ENCODE peak calls at places on chromosomes 5 and 9, in ten cellular contexts. W is stomach, I is endothelial cell of umbilical vein, F is IMR-90, J is heart left ventricle, G is body of pancreas, Y is transverse colon, M is tibial nerve, Q is K562, E is lower leg skin. S is an unnamed sample.

GRCh38 chr5:175460126-175460525 is 16.1 kb upstream of the DRD1 start:
- DNase-seq in J (no peak), F (peak), E (no peak), I (no peak), M (no peak), Q (no peak), G (no peak), W (no peak), Y (no peak), S (peak)

GRCh38 chr5:118405650-118406061 is 582.7 kb downstream of the DTWD2 start:
- DNase-seq in Y (no peak), E (no peak), Q (no peak), F (no peak), W (no peak), J (peak), G (no peak), M (no peak), I (no peak), S (peak)

GRCh38 chr5:149860801-149861322 is 83.7 kb downstream of the PDE6A start:
- DNase-seq in M (no peak), Q (no peak), I (no peak), E (no peak), Y (no peak), G (no peak), W (no peak), J (no peak), F (no peak), S (no peak)

GRCh38 chr9:97737429-97737828 is 40.3 kb upstream of the XPA start:
- DNase-seq in W (no peak), Q (peak), E (no peak), J (no peak), I (no peak), M (no peak), G (no peak), Y (no peak), F (no peak), S (no peak)

GRCh38 chr9:80968611-80969010 is 720.7 kb downstream of the TLE1 start:
- DNase-seq in Y (no peak), F (peak), G (no peak), E (no peak), J (no peak), I (no peak), M (no peak), W (no peak), Q (no peak), S (no peak)

GRCh38 chr5:180130876-180131740 is 59.5 kb upstream of the RNF130 start:
- DNase-seq in M (no peak), Y (no peak), W (peak), Q (no peak), F (no peak), G (no peak), J (no peak), E (peak), I (no peak), S (no peak)

GRCh38 chr9:81318571-81318970 is 370.8 kb downstream of the TLE1 start:
- DNase-seq in W (no peak), F (peak), Q (no peak), I (peak), G (no peak), J (no peak), M (no peak), E (no peak), Y (no peak), S (no peak)

GRCh38 chr5:133827001-133827400 is 141.4 kb downstream of the C5orf15 start:
- DNase-seq in G (peak), F (no peak), M (no peak), W (no peak), I (no peak), E (peak), Q (no peak), J (no peak), Y (no peak), S (no peak)

GRCh38 chr5:107257885-107258520 is 412.7 kb downstream of the EFNA5 start:
- DNase-seq in J (no peak), G (no peak), W (no peak), Y (no peak), I (no peak), E (no peak), F (no peak), Q (no peak), M (no peak), S (no peak)

GRCh38 chr9:132472199-132472598 is 62.2 kb downstream of the CFAP77 start:
- DNase-seq in Q (no peak), G (no peak), Y (no peak), E (no peak), J (no peak), M (no peak), W (no peak), I (no peak), F (no peak), S (no peak)

GRCh38 chr5:125485003-125485641 is 738.7 kb upstream of the ZNF608 start:
- DNase-seq in M (peak), Y (peak), G (peak), W (no peak), Q (no peak), F (peak), I (peak), J (no peak), E (peak), S (no peak)

GRCh38 chr9:81705578-81705977 is 16.2 kb upstream of the TLE1 start:
- DNase-seq in E (no peak), F (no peak), W (no peak), Y (no peak), J (no peak), M (no peak), I (no peak), Q (no peak), G (no peak), S (no peak)

GRCh38 chr9:89839427-89839826 is 234.6 kb downstream of the GADD45G start:
- DNase-seq in E (peak), F (no peak), Q (no peak), W (no peak), J (no peak), Y (no peak), G (no peak), M (no peak), I (no peak), S (no peak)

GRCh38 chr5:73370620-73371583 is 77.7 kb downstream of the FOXD1 start:
- DNase-seq in Y (no peak), W (no peak), Q (no peak), F (peak), E (no peak), M (no peak), I (peak), J (no peak), G (no peak), S (no peak)

GRCh38 chr5:1952456-1953099 is 69.9 kb upstream of the IRX4 start:
- DNase-seq in G (no peak), F (no peak), Y (no peak), M (no peak), E (peak), J (no peak), W (no peak), I (no peak), Q (no peak), S (no peak)

GRCh38 chr5:43432486-43433365 is 20.5 kb upstream of the CCL28 start:
- DNase-seq in J (peak), Y (peak), E (peak), F (peak), Q (no peak), M (peak), G (peak), W (peak), I (no peak), S (no peak)

GRCh38 chr5:30808996-30809395 is 384.5 kb upstream of the CDH6 start:
- DNase-seq in I (no peak), Q (no peak), J (no peak), G (no peak), F (peak), E (no peak), W (no peak), Y (no peak), M (no peak), S (no peak)

GRCh38 chr5:122471031-122471751 is 159.2 kb downstream of the SNCAIP start:
- DNase-seq in W (no peak), Q (no peak), E (no peak), Y (no peak), F (no peak), G (no peak), M (no peak), J (no peak), I (no peak), S (no peak)

GRCh38 chr5:6704361-6704851 is 8.8 kb upstream of the TENT4A start:
- DNase-seq in I (peak), J (peak), M (peak), F (peak), W (no peak), E (peak), Y (peak), Q (no peak), G (peak), S (no peak)

GRCh38 chr5:151427258-151427657 is 20.1 kb upstream of the SLC36A1 start:
- DNase-seq in F (no peak), E (no peak), Q (no peak), G (no peak), J (no peak), I (no peak), W (no peak), Y (no peak), M (no peak), S (no peak)

GRCh38 chr5:173035904-173036707 is 20.0 kb upstream of the CREBRF start:
- DNase-seq in W (no peak), E (peak), F (no peak), Q (no peak), I (peak), Y (peak), G (no peak), J (no peak), M (no peak), S (no peak)

GRCh38 chr5:172288465-172288864 is 4.9 kb upstream of the UBTD2 start:
- DNase-seq in W (no peak), M (no peak), I (no peak), E (no peak), F (no peak), Y (no peak), Q (no peak), G (no peak), J (no peak), S (no peak)

GRCh38 chr9:28394774-28395173 is 821.5 kb upstream of the C9orf72 start:
- DNase-seq in F (no peak), Y (no peak), G (no peak), Q (no peak), W (no peak), E (no peak), M (no peak), I (no peak), J (no peak), S (no peak)

GRCh38 chr9:89444212-89444611 is 53.7 kb downstream of the SEMA4D start:
- DNase-seq in Y (peak), G (no peak), Q (no peak), E (peak), W (no peak), I (no peak), F (no peak), M (no peak), J (no peak), S (no peak)

GRCh38 chr9:76916231-76916630 is 10.3 kb upstream of the PRUNE2 start:
- DNase-seq in W (no peak), M (no peak), J (no peak), I (no peak), G (no peak), Y (no peak), Q (no peak), F (no peak), E (no peak), S (no peak)

GRCh38 chr5:74424162-74424868 is 216.2 kb downstream of the ENC1 start:
- DNase-seq in G (peak), J (no peak), I (no peak), F (no peak), W (no peak), Q (no peak), M (peak), Y (no peak), E (no peak), S (no peak)

GRCh38 chr9:69893057-69893456 is 72.4 kb downstream of the CFAP95 start:
- DNase-seq in E (no peak), M (no peak), Y (no peak), F (no peak), G (no peak), W (no peak), J (no peak), Q (no peak), I (no peak), S (no peak)

GRCh38 chr9:115672477-115673316 is 480.9 kb upstream of the PAPPA start:
- DNase-seq in Q (no peak), J (no peak), W (no peak), Y (no peak), I (peak), G (no peak), F (peak), E (no peak), M (no peak), S (no peak)

GRCh38 chr5:109347252-109347888 is 62.4 kb downstream of the PJA2 start:
- DNase-seq in Q (no peak), E (no peak), F (no peak), W (no peak), M (no peak), J (no peak), Y (no peak), I (no peak), G (no peak), S (no peak)

GRCh38 chr5:88680253-88681132 is 202.5 kb downstream of the MEF2C start:
- DNase-seq in F (peak), J (peak), E (peak), I (peak), G (peak), M (peak), Q (peak), W (peak), Y (peak), S (peak)

GRCh38 chr9:2621678-2622360 is at the start of gene VLDLR:
- DNase-seq in E (peak), I (peak), M (no peak), Y (peak), F (peak), G (peak), J (peak), Q (peak), W (peak), S (peak)

GRCh38 chr5:5351288-5352089 is 71.0 kb upstream of the ICE1 start:
- DNase-seq in E (no peak), G (no peak), M (no peak), J (no peak), F (no peak), Y (no peak), I (no peak), Q (no peak), W (no peak), S (no peak)

GRCh38 chr5:58922392-58923171 is 339.7 kb downstream of the RAB3C start:
- DNase-seq in G (peak), J (peak), F (peak), W (peak), Y (peak), Q (no peak), E (peak), M (peak), I (peak), S (no peak)

GRCh38 chr9:38412751-38413150 is 11.5 kb downstream of the IGFBPL1 start:
- DNase-seq in G (no peak), M (no peak), Q (no peak), Y (no peak), W (no peak), F (no peak), J (no peak), I (no peak), E (no peak), S (no peak)

GRCh38 chr9:128727626-128728248 is 3.8 kb upstream of the ZDHHC12 start:
- DNase-seq in E (no peak), Q (no peak), I (no peak), M (no peak), F (no peak), W (no peak), J (no peak), G (no peak), Y (no peak), S (no peak)

GRCh38 chr9:128722380-128723351 is 1.3 kb downstream of the ZDHHC12 start:
- DNase-seq in F (no peak), G (no peak), W (no peak), Q (no peak), J (no peak), Y (no peak), M (no peak), E (no peak), I (no peak), S (no peak)

GRCh38 chr9:128723866-128724743 is at the start of gene ZDHHC12:
- DNase-seq in F (peak), I (peak), Q (peak), M (peak), W (peak), G (peak), Y (peak), J (peak), E (peak), S (peak)

GRCh38 chr9:128723352-128723865 is 518 bp downstream of the ZDHHC12 start:
- DNase-seq in G (no peak), J (no peak), W (no peak), E (no peak), Q (no peak), Y (no peak), I (no peak), M (no peak), F (no peak), S (peak)

GRCh38 chr9:128724744-128725211 is 851 bp upstream of the ZDHHC12 start:
- DNase-seq in F (peak), Q (peak), W (peak), E (peak), M (peak), J (peak), I (peak), Y (peak), G (peak), S (peak)
- TF ChIP-seq POLR2A in F (no peak), Q (peak), W (no peak), E (no peak), M (no peak), J (peak), I (no peak), Y (peak), G (peak), S (no peak)

GRCh38 chr9:120868676-120869359 is 8.2 kb downstream of the PHF19 start:
- DNase-seq in W (peak), E (peak), G (peak), Y (peak), M (peak), I (peak), F (peak), Q (peak), J (peak), S (peak)
- TF ChIP-seq POLR2A in W (no peak), E (no peak), G (peak), Y (peak), M (peak), I (no peak), F (peak), Q (no peak), J (no peak), S (peak)

GRCh38 chr9:114371986-114372917 is 15.5 kb downstream of the AKNA start:
- DNase-seq in Q (no peak), I (peak), J (no peak), W (no peak), G (no peak), M (no peak), E (peak), Y (peak), F (no peak), S (no peak)
- TF ChIP-seq POLR2A in Q (no peak), I (no peak), J (no peak), W (no peak), G (no peak), M (no peak), E (no peak), Y (peak), F (no peak), S (no peak)

DNA sequence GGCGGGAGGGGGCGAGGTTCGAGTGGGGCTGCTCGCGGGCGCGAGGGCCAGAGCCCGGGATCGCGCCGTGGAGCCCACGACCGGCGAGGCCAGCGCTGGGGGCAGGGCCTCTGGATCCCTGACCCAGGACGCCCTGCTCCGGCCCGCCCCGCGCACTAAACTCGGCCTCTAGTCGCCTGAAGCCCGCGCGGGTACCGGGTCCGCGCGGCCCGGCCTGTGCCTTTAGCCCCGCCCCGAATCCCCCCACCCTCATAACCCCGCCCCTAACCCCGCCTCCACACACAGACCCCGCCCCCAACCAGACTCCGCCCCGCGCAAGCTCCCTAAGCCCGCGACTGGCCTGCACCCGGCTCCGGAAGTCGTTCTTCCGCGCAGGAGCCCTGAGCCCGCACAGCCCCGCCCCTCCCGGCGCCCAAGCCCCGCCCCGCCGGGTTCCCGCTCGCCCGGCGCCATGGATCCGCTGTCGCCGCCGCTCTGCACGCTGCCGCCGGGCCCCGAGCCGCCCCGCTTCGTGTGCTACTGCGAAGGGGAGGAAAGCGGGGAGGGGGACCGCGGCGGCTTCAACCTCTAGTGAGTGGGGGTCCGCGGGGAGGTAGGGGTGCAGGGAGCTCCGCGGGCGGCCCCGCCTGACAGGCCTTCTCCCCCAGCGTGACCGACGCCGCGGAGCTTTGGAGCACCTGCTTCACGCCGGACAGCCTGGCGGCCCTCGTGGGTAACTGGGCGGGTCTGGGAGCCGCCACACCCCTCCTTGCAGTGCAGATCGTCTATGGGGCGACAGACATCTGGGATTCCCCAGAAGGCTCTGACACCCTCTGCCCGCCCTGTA is at the start of gene PAXX:
- DNase-seq in G (peak), W (peak), I (peak), J (peak), F (peak), Y (peak), E (peak), M (peak), Q (peak), S (peak)
- TF ChIP-seq POLR2A in G (no peak), W (no peak), I (no peak), J (peak), F (no peak), Y (peak), E (no peak), M (no peak), Q (peak), S (peak)

GRCh38 chr5:27472000-27472763 is 433.8 kb upstream of the CDH9 start:
- DNase-seq in Q (peak), Y (no peak), I (no peak), E (no peak), M (no peak), G (peak), W (no peak), J (no peak), F (peak), S (peak)
- TF ChIP-seq POLR2A in Q (peak), Y (no peak), I (no peak), E (no peak), M (no peak), G (no peak), W (no peak), J (no peak), F (no peak), S (peak)

GRCh38 chr9:16726023-16726422 is 144.4 kb downstream of the BNC2 start:
- DNase-seq in E (no peak), I (peak), Y (no peak), Q (no peak), J (no peak), F (peak), W (no peak), G (no peak), M (no peak), S (no peak)

GRCh38 chr9:16725066-16725465 is 145.4 kb downstream of the BNC2 start:
- DNase-seq in I (peak), Q (no peak), Y (no peak), E (no peak), M (no peak), J (no peak), F (no peak), W (no peak), G (no peak), S (no peak)

GRCh38 chr9:16728128-16728505 is 142.4 kb downstream of the BNC2 start:
- DNase-seq in Y (no peak), F (peak), I (no peak), W (no peak), J (no peak), Q (no peak), M (no peak), E (no peak), G (no peak), S (no peak)

GRCh38 chr9:16727452-16728127 is 142.9 kb downstream of the BNC2 start:
- DNase-seq in W (no peak), F (peak), G (no peak), M (no peak), I (peak), Q (no peak), Y (no peak), J (no peak), E (no peak), S (no peak)

GRCh38 chr9:16726718-16727451 is 143.6 kb downstream of the BNC2 start:
- DNase-seq in J (peak), F (peak), W (peak), Q (no peak), I (peak), Y (peak), E (peak), G (peak), M (peak), S (no peak)
- TF ChIP-seq POLR2A in J (peak), F (peak), W (no peak), Q (no peak), I (peak), Y (peak), E (no peak), G (peak), M (peak), S (no peak)

GRCh38 chr9:32550609-32551490 is 1.3 kb upstream of the SMIM27 start:
- DNase-seq in M (peak), W (peak), Y (peak), Q (peak), F (peak), G (peak), J (peak), E (peak), I (peak), S (peak)
- TF ChIP-seq POLR2A in M (peak), W (no peak), Y (peak), Q (peak), F (peak), G (peak), J (peak), E (no peak), I (no peak), S (peak)

GRCh38 chr5:132639706-132640130 is 18.3 kb upstream of the IL13 start:
- DNase-seq in Q (no peak), G (no peak), W (no peak), Y (no peak), J (no peak), M (no peak), E (no peak), F (no peak), I (no peak), S (no peak)
- TF ChIP-seq POLR2A in Q (no peak), G (no peak), W (no peak), Y (no peak), J (no peak), M (no peak), E (no peak), F (no peak), I (no peak), S (no peak)